ENCODE peak calls at places on chromosomes 1 and 21, in seven cellular contexts. H, D, U, Q, Y, J and E are unnamed samples. For H3K4me1, the result is how much of the 10 kb centered on the place peaks cover.

GRCh38 chr1:7224644-7225043 is 439.4 kb downstream of the CAMTA1 start:
- DNase-seq in H (no peak), D (no peak), U (no peak), Q (no peak), Y (no peak), J (no peak), E (no peak)

GRCh38 chr1:232963366-232963765 is 13.0 kb downstream of the NTPCR start:
- DNase-seq in H (no peak), D (no peak), U (no peak), Q (no peak), Y (no peak), J (no peak), E (no peak)

GRCh38 chr1:98792123-98792522 is 130.6 kb downstream of the SNX7 start:
- DNase-seq in H (peak), D (no peak), U (no peak), Q (no peak), Y (no peak), J (no peak), E (no peak)

GRCh38 chr1:52403566-52404115 is 582 bp downstream of the ORC1 start:
- DNase-seq in H (peak), D (peak), U (peak), Q (peak), Y (peak), J (peak), E (peak)

GRCh38 chr1:164320780-164321683 is 238.0 kb upstream of the PBX1 start:
- DNase-seq in H (peak), D (no peak), U (peak), Q (no peak), Y (no peak), J (no peak), E (peak)

GRCh38 chr21:28944296-28944695 is 48.4 kb downstream of the LTN1 start:
- DNase-seq in H (peak), D (no peak), U (no peak), Q (no peak), Y (no peak), J (no peak), E (no peak)

GRCh38 chr1:160432371-160432786 is 32.0 kb downstream of the VANGL2 start:
- DNase-seq in H (no peak), D (no peak), U (no peak), Q (no peak), Y (no peak), J (no peak), E (no peak)

GRCh38 chr1:44513111-44513510 is 108.1 kb downstream of the RNF220 start:
- DNase-seq in H (no peak), D (no peak), U (no peak), Q (no peak), Y (no peak), J (no peak), E (no peak)

GRCh38 chr1:156726549-156727226 is 1.6 kb upstream of the METTL25B start:
- DNase-seq in H (peak), D (peak), U (no peak), Q (no peak), Y (no peak), J (peak), E (peak)

GRCh38 chr1:99481391-99481996 is 164.4 kb upstream of the PALMD start:
- DNase-seq in H (peak), D (peak), U (peak), Q (no peak), Y (no peak), J (peak), E (peak)

GRCh38 chr1:205631727-205632373 is at the start of gene ELK4:
- DNase-seq in H (peak), D (peak), U (peak), Q (peak), Y (peak), J (peak), E (peak)

GRCh38 chr1:16119504-16119903 is 36.4 kb downstream of the EPHA2 start:
- DNase-seq in H (no peak), D (no peak), U (no peak), Q (no peak), Y (peak), J (no peak), E (no peak)

GRCh38 chr21:43295016-43295958 is 126.5 kb downstream of the CRYAA start:
- DNase-seq in H (no peak), D (no peak), U (no peak), Q (no peak), Y (no peak), J (no peak), E (no peak)

GRCh38 chr1:214545293-214545692 is 6.1 kb downstream of the PTPN14 start:
- DNase-seq in H (no peak), D (no peak), U (no peak), Q (no peak), Y (no peak), J (no peak), E (no peak)
- H3K4me1 ChIP-seq in H (under half), D (under half), U (under half), Q (half or more), Y (under half), J (under half), E (under half)

DNA sequence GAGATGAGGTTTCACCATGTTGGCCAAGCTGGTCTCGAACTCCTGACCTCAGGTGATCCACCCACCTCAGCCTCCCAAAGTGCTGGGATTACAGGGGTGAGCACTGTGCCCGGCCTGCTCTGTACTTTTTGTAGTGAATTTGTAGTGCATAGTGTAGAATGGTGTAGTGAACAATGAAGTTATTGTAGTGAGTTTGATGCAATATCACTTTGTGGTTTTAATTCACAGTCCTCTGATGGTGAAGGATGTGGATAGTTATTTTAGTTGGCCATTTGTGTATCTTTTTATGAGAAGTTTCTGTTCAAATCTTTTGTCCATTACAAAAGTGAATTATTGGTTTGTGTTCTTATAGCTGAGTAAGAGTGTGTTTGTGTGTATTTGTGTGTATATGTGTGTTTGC is 57.6 kb downstream of the PDE4B start:
- DNase-seq in H (no peak), D (no peak), U (no peak), Q (no peak), Y (no peak), J (no peak), E (no peak)
- H3K4me3 ChIP-seq in H (no peak), D (no peak), U (no peak), Q (no peak), Y (no peak), J (no peak), E (no peak)

GRCh38 chr1:37037675-37038074 is 3.4 kb upstream of the GRIK3 start:
- DNase-seq in H (no peak), D (no peak), U (no peak), Q (no peak), Y (no peak), J (no peak), E (no peak)

GRCh38 chr1:37038079-37038702 is 3.9 kb upstream of the GRIK3 start:
- DNase-seq in H (peak), D (no peak), U (no peak), Q (no peak), Y (no peak), J (no peak), E (peak)

GRCh38 chr1:37035828-37036666 is 1.7 kb upstream of the GRIK3 start:
- DNase-seq in H (no peak), D (peak), U (no peak), Q (no peak), Y (no peak), J (no peak), E (no peak)

GRCh38 chr1:37035014-37035686 is 835 bp upstream of the GRIK3 start:
- DNase-seq in H (no peak), D (no peak), U (no peak), Q (no peak), Y (no peak), J (no peak), E (no peak)

DNA sequence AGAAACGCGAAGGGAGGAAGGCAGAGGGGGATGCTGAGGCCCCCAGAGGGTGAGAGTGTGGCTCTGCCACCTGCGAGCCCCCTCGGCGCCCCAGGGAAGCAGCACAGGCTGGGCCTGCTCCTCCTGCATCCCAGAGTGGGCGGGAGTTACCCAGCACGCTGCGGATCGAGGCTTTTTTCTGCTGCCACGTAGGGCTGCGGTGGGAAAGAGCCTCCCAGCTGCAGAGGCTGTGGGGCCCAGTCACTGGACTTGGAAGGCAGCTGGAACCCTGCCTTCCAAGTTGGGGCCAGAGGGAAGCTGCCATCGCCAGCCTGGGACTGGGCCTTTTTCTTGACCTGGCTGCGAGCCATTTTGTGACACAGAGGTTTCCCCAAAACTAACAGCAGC is 2.3 kb upstream of the GRIK3 start:
- DNase-seq in H (peak), D (no peak), U (no peak), Q (no peak), Y (no peak), J (no peak), E (no peak)
- H3K4me1 ChIP-seq in H (under half), D (under half), U (under half), Q (under half), Y (under half), J (under half), E (under half)

GRCh38 chr1:11729155-11729497 is 6.8 kb upstream of the AGTRAP start:
- DNase-seq in H (no peak), D (no peak), U (no peak), Q (no peak), Y (no peak), J (no peak), E (no peak)

GRCh38 chr1:11731719-11732283 is 4.1 kb upstream of the AGTRAP start:
- DNase-seq in H (peak), D (peak), U (no peak), Q (no peak), Y (peak), J (peak), E (no peak)

GRCh38 chr1:11730429-11730861 is 5.5 kb upstream of the AGTRAP start:
- DNase-seq in H (peak), D (no peak), U (no peak), Q (no peak), Y (peak), J (peak), E (no peak)

GRCh38 chr1:11728126-11728806 is 7.7 kb upstream of the AGTRAP start:
- DNase-seq in H (peak), D (no peak), U (no peak), Q (no peak), Y (no peak), J (no peak), E (no peak)

GRCh38 chr1:11729498-11730428 is 6.2 kb upstream of the AGTRAP start:
- DNase-seq in H (no peak), D (peak), U (no peak), Q (no peak), Y (no peak), J (peak), E (no peak)
- H3K4me3 ChIP-seq in H (no peak), D (no peak), U (peak), Q (no peak), Y (peak), J (peak), E (no peak)

GRCh38 chr1:3323021-3323790 is 131.3 kb upstream of the ARHGEF16 start:
- DNase-seq in H (peak), D (no peak), U (peak), Q (no peak), Y (peak), J (no peak), E (peak)

GRCh38 chr1:3320246-3321152 is 134.0 kb upstream of the ARHGEF16 start:
- DNase-seq in H (peak), D (no peak), U (no peak), Q (no peak), Y (no peak), J (no peak), E (no peak)

GRCh38 chr1:3323791-3324703 is 130.4 kb upstream of the ARHGEF16 start:
- DNase-seq in H (no peak), D (no peak), U (no peak), Q (no peak), Y (no peak), J (no peak), E (no peak)

GRCh38 chr1:3321559-3322439 is 132.7 kb upstream of the ARHGEF16 start:
- DNase-seq in H (peak), D (no peak), U (no peak), Q (no peak), Y (no peak), J (no peak), E (no peak)

DNA sequence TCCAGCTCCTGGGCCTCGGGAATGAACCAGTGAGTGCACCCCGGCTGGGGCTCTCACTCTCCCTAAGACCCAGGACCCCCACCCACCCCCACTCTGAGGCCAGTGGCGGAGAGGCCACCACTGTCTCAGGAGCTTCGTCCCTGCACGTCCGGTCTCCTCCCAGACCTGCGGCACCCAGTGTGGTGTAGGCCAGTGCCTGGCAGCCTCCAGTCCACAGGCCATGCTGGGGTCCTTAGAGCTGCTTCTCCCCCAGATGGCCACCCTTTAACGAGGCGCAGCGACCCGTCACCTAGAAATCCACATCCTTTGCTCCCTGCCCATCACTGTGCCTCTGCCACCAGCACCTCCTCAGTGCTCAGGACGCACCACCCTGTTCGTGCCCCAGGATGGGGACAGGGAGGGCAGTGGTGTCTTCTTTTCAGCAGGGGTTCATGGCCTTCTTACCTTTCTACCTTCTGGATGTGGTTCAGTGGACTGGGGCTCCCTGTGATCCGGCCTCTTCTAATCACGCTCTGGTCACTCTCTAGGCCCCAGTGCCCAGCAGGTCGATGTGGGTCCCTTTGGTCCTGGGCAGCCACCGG is 131.9 kb upstream of the ARHGEF16 start:
- DNase-seq in H (no peak), D (no peak), U (no peak), Q (no peak), Y (no peak), J (no peak), E (no peak)
- H3K4me1 ChIP-seq in H (under half), D (under half), U (under half), Q (under half), Y (under half), J (under half), E (under half)

GRCh38 chr1:212611000-212611636 is 2.6 kb downstream of the ATF3 start:
- DNase-seq in H (no peak), D (no peak), U (no peak), Q (no peak), Y (no peak), J (no peak), E (no peak)
- H3K4me3 ChIP-seq in H (no peak), D (no peak), U (no peak), Q (no peak), Y (peak), J (no peak), E (no peak)

DNA sequence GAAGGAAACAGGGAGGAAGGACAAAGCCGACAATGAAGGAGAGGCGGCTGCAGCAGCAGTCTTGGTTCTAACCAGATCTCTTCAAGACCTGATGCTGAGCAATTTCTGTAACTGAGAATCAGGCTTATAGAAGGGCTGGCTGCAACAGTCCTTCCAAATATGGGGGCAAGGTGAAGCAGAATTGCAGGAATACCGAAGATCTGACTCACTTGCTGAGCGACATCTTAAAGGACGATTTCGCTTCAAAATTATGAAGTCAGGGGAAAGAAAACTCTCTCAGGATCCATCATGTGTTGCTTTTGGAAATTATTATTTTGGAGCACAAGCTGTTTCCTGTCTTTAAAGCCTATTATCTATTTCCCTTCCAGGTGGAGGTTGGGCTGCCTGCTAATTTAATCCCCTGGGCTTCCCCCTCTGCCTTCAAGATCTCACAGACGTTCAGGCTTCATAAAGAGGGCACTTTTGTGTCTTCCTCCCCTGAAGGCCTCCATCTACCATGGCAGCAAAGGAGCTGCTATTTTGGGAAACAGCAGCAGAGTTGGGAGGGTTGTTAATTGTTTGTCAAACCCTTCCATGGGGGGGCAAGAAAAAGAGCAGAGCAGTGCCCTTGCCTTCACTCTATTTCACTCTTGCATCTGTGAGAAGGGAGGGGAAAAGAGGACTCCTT is 10.8 kb upstream of the IER5 start:
- DNase-seq in H (no peak), D (no peak), U (no peak), Q (no peak), Y (no peak), J (no peak), E (no peak)
- H3K4me1 ChIP-seq in H (under half), D (under half), U (under half), Q (under half), Y (under half), J (under half), E (under half)

GRCh38 chr21:33650929-33651505 is 8.7 kb downstream of the ITSN1 start:
- DNase-seq in H (no peak), D (no peak), U (no peak), Q (no peak), Y (no peak), J (no peak), E (no peak)
- H3K4me3 ChIP-seq in H (no peak), D (no peak), U (no peak), Q (no peak), Y (no peak), J (no peak), E (no peak)